ENCODE peak calls at places on chromosome 4, in nine cellular contexts. One of them, this sample, is unnamed.
A peak's percentile ranks its signal among the peaks of the same experiment; 100 is the strongest.

GRCh38 chr4:109233585-109233984 is 68.9 kb downstream of the COL25A1 start:
- DNase-seq in activated CD4-positive, alpha-beta T cell treated with anti-CD3 and anti-CD28 coated beads for 4 hours: no peak
- DNase-seq in posterior vena cava: no peak
- DNase-seq in choroid plexus epithelial cell: peak; percentile 15
- DNase-seq in M059J: no peak
- DNase-seq in caudate nucleus: no peak
- DNase-seq in NCI-H1436: no peak
- DNase-seq in dermis microvascular lymphatic vessel endothelial cell: peak; percentile 3
- DNase-seq in ELF-1: no peak
- DNase-seq in this sample: peak; percentile 36

GRCh38 chr4:7394681-7395451 is 39.9 kb downstream of the PSAPL1 start:
- DNase-seq in posterior vena cava: no peak
- DNase-seq in choroid plexus epithelial cell: no peak
- DNase-seq in dermis microvascular lymphatic vessel endothelial cell: no peak
- DNase-seq in M059J: no peak
- DNase-seq in activated CD4-positive, alpha-beta T cell treated with anti-CD3 and anti-CD28 coated beads for 4 hours: no peak
- DNase-seq in NCI-H1436: no peak
- DNase-seq in ELF-1: no peak
- DNase-seq in caudate nucleus: no peak
- DNase-seq in this sample: no peak

GRCh38 chr4:115515379-115516171 is 402.2 kb upstream of the NDST4 start:
- DNase-seq in NCI-H1436: no peak
- DNase-seq in activated CD4-positive, alpha-beta T cell treated with anti-CD3 and anti-CD28 coated beads for 4 hours: no peak
- DNase-seq in choroid plexus epithelial cell: no peak
- DNase-seq in M059J: no peak
- DNase-seq in dermis microvascular lymphatic vessel endothelial cell: no peak
- DNase-seq in ELF-1: no peak
- DNase-seq in posterior vena cava: no peak
- DNase-seq in caudate nucleus: no peak
- DNase-seq in this sample: no peak

GRCh38 chr4:75514949-75515612 is 808 bp downstream of the THAP6 start:
- DNase-seq in M059J: no peak
- DNase-seq in dermis microvascular lymphatic vessel endothelial cell: no peak
- DNase-seq in NCI-H1436: no peak
- DNase-seq in ELF-1: no peak
- DNase-seq in choroid plexus epithelial cell: no peak
- DNase-seq in activated CD4-positive, alpha-beta T cell treated with anti-CD3 and anti-CD28 coated beads for 4 hours: no peak
- DNase-seq in posterior vena cava: no peak
- DNase-seq in caudate nucleus: no peak
- DNase-seq in this sample: no peak

GRCh38 chr4:36709986-36710385 is 428.6 kb downstream of the DTHD1 start:
- DNase-seq in caudate nucleus: no peak
- DNase-seq in choroid plexus epithelial cell: no peak
- DNase-seq in NCI-H1436: no peak
- DNase-seq in activated CD4-positive, alpha-beta T cell treated with anti-CD3 and anti-CD28 coated beads for 4 hours: no peak
- DNase-seq in M059J: no peak
- DNase-seq in posterior vena cava: no peak
- DNase-seq in dermis microvascular lymphatic vessel endothelial cell: no peak
- DNase-seq in ELF-1: peak; percentile 12
- DNase-seq in this sample: no peak

GRCh38 chr4:85543832-85544231 is 68.9 kb downstream of the ARHGAP24 start:
- DNase-seq in M059J: peak; percentile 25
- DNase-seq in NCI-H1436: no peak
- DNase-seq in activated CD4-positive, alpha-beta T cell treated with anti-CD3 and anti-CD28 coated beads for 4 hours: no peak
- DNase-seq in caudate nucleus: no peak
- DNase-seq in choroid plexus epithelial cell: peak; percentile 51
- DNase-seq in dermis microvascular lymphatic vessel endothelial cell: no peak
- DNase-seq in ELF-1: peak; percentile 4
- DNase-seq in posterior vena cava: no peak
- DNase-seq in this sample: peak; percentile 88

GRCh38 chr4:112633477-112634235 is 3.1 kb downstream of the ZGRF1 start:
- DNase-seq in NCI-H1436: peak; percentile 13
- DNase-seq in posterior vena cava: no peak
- DNase-seq in activated CD4-positive, alpha-beta T cell treated with anti-CD3 and anti-CD28 coated beads for 4 hours: no peak
- DNase-seq in M059J: peak; percentile 31
- DNase-seq in caudate nucleus: no peak
- DNase-seq in ELF-1: no peak
- DNase-seq in dermis microvascular lymphatic vessel endothelial cell: peak; percentile 20
- DNase-seq in choroid plexus epithelial cell: peak; percentile 70
- DNase-seq in this sample: peak; percentile 55

GRCh38 chr4:53103489-53103888 is 241.4 kb downstream of the RASL11B start:
- DNase-seq in M059J: no peak
- DNase-seq in activated CD4-positive, alpha-beta T cell treated with anti-CD3 and anti-CD28 coated beads for 4 hours: no peak
- DNase-seq in NCI-H1436: no peak
- DNase-seq in posterior vena cava: no peak
- DNase-seq in ELF-1: no peak
- DNase-seq in caudate nucleus: no peak
- DNase-seq in dermis microvascular lymphatic vessel endothelial cell: peak; percentile 83
- DNase-seq in choroid plexus epithelial cell: no peak
- DNase-seq in this sample: no peak

GRCh38 chr4:137610960-137611359 is 78.7 kb upstream of the PCDH18 start:
- DNase-seq in posterior vena cava: no peak
- DNase-seq in dermis microvascular lymphatic vessel endothelial cell: peak; percentile 1
- DNase-seq in ELF-1: peak; percentile 13
- DNase-seq in choroid plexus epithelial cell: peak; percentile 61
- DNase-seq in NCI-H1436: no peak
- DNase-seq in caudate nucleus: no peak
- DNase-seq in activated CD4-positive, alpha-beta T cell treated with anti-CD3 and anti-CD28 coated beads for 4 hours: no peak
- DNase-seq in M059J: no peak
- DNase-seq in this sample: peak; percentile 11

GRCh38 chr4:2254665-2255500 is 7.0 kb downstream of the MXD4 start:
- DNase-seq in posterior vena cava: peak; percentile 64
- DNase-seq in dermis microvascular lymphatic vessel endothelial cell: no peak
- DNase-seq in activated CD4-positive, alpha-beta T cell treated with anti-CD3 and anti-CD28 coated beads for 4 hours: peak; percentile 1
- DNase-seq in choroid plexus epithelial cell: no peak
- DNase-seq in caudate nucleus: no peak
- DNase-seq in ELF-1: peak; percentile 0
- DNase-seq in NCI-H1436: no peak
- DNase-seq in M059J: no peak
- DNase-seq in this sample: no peak

GRCh38 chr4:136314686-136315085 is 1217.6 kb downstream of the PCDH18 start:
- DNase-seq in activated CD4-positive, alpha-beta T cell treated with anti-CD3 and anti-CD28 coated beads for 4 hours: no peak
- DNase-seq in choroid plexus epithelial cell: no peak
- DNase-seq in dermis microvascular lymphatic vessel endothelial cell: peak; percentile 37
- DNase-seq in ELF-1: no peak
- DNase-seq in M059J: no peak
- DNase-seq in caudate nucleus: no peak
- DNase-seq in NCI-H1436: no peak
- DNase-seq in posterior vena cava: no peak
- DNase-seq in this sample: no peak

GRCh38 chr4:189002475-189002874 is 863.2 kb downstream of the TRIML1 start:
- DNase-seq in caudate nucleus: no peak
- DNase-seq in M059J: no peak
- DNase-seq in dermis microvascular lymphatic vessel endothelial cell: no peak
- DNase-seq in activated CD4-positive, alpha-beta T cell treated with anti-CD3 and anti-CD28 coated beads for 4 hours: no peak
- DNase-seq in posterior vena cava: no peak
- DNase-seq in ELF-1: no peak
- DNase-seq in choroid plexus epithelial cell: no peak
- DNase-seq in NCI-H1436: no peak
- DNase-seq in this sample: no peak

GRCh38 chr4:174394915-174395314 is 111.2 kb downstream of the CEP44 start:
- DNase-seq in choroid plexus epithelial cell: peak; percentile 58
- DNase-seq in NCI-H1436: no peak
- DNase-seq in activated CD4-positive, alpha-beta T cell treated with anti-CD3 and anti-CD28 coated beads for 4 hours: no peak
- DNase-seq in ELF-1: no peak
- DNase-seq in posterior vena cava: no peak
- DNase-seq in caudate nucleus: no peak
- DNase-seq in dermis microvascular lymphatic vessel endothelial cell: no peak
- DNase-seq in M059J: peak; percentile 64
- DNase-seq in this sample: peak; percentile 82

GRCh38 chr4:107719211-107719926 is 665 bp downstream of the PAPSS1 start:
- DNase-seq in NCI-H1436: no peak
- DNase-seq in M059J: peak; percentile 54
- DNase-seq in activated CD4-positive, alpha-beta T cell treated with anti-CD3 and anti-CD28 coated beads for 4 hours: no peak
- DNase-seq in ELF-1: no peak
- DNase-seq in choroid plexus epithelial cell: peak; percentile 50
- DNase-seq in dermis microvascular lymphatic vessel endothelial cell: peak; percentile 19
- DNase-seq in caudate nucleus: peak; percentile 71
- DNase-seq in posterior vena cava: no peak
- DNase-seq in this sample: peak; percentile 46

GRCh38 chr4:79964020-79964714 is 108.9 kb downstream of the ANTXR2 start:
- DNase-seq in posterior vena cava: no peak
- DNase-seq in ELF-1: no peak
- DNase-seq in activated CD4-positive, alpha-beta T cell treated with anti-CD3 and anti-CD28 coated beads for 4 hours: no peak
- DNase-seq in dermis microvascular lymphatic vessel endothelial cell: no peak
- DNase-seq in caudate nucleus: no peak
- DNase-seq in choroid plexus epithelial cell: no peak
- DNase-seq in M059J: no peak
- DNase-seq in NCI-H1436: no peak
- DNase-seq in this sample: no peak

GRCh38 chr4:102326951-102327350 is 18.3 kb downstream of the SLC39A8 start:
- DNase-seq in NCI-H1436: no peak
- DNase-seq in choroid plexus epithelial cell: no peak
- DNase-seq in caudate nucleus: no peak
- DNase-seq in dermis microvascular lymphatic vessel endothelial cell: no peak
- DNase-seq in activated CD4-positive, alpha-beta T cell treated with anti-CD3 and anti-CD28 coated beads for 4 hours: no peak
- DNase-seq in posterior vena cava: no peak
- DNase-seq in ELF-1: no peak
- DNase-seq in M059J: no peak
- DNase-seq in this sample: no peak

GRCh38 chr4:105472871-105473339 is 957 bp downstream of the PPA2 start:
- DNase-seq in ELF-1: no peak
- DNase-seq in M059J: no peak
- DNase-seq in posterior vena cava: no peak
- DNase-seq in activated CD4-positive, alpha-beta T cell treated with anti-CD3 and anti-CD28 coated beads for 4 hours: no peak
- DNase-seq in choroid plexus epithelial cell: peak; percentile 47
- DNase-seq in dermis microvascular lymphatic vessel endothelial cell: no peak
- DNase-seq in NCI-H1436: no peak
- DNase-seq in caudate nucleus: no peak
- DNase-seq in this sample: peak; percentile 43

GRCh38 chr4:162115323-162115722 is 48.5 kb downstream of the FSTL5 start:
- DNase-seq in choroid plexus epithelial cell: peak; percentile 5
- DNase-seq in M059J: no peak
- DNase-seq in NCI-H1436: no peak
- DNase-seq in caudate nucleus: no peak
- DNase-seq in dermis microvascular lymphatic vessel endothelial cell: no peak
- DNase-seq in posterior vena cava: no peak
- DNase-seq in ELF-1: no peak
- DNase-seq in activated CD4-positive, alpha-beta T cell treated with anti-CD3 and anti-CD28 coated beads for 4 hours: no peak
- DNase-seq in this sample: peak; percentile 3